ENCODE peak calls at places on chromosomes 1 and 21, in five cellular contexts. T is AML-193; M is head of caudate nucleus; A is C1 segment of cervical spinal cord; E is CD8-positive, alpha-beta T cell. S is an unnamed sample.

GRCh38 chr21:22758478-22758877 is 1760.3 kb downstream of the NCAM2 start:
- DNase-seq in M (no peak), T (no peak), A (no peak), E (no peak), S (no peak)

GRCh38 chr21:29613021-29613420 is 314.3 kb downstream of the BACH1 start:
- DNase-seq in M (no peak), A (no peak), E (no peak), T (no peak), S (no peak)

GRCh38 chr1:205510308-205510950 is 6.0 kb downstream of the CDK18 start:
- DNase-seq in E (no peak), A (peak; percentile 63), T (no peak), M (no peak), S (no peak)

GRCh38 chr1:203300441-203301330 is 4.6 kb upstream of the BTG2 start:
- DNase-seq in T (no peak), A (no peak), E (no peak), M (no peak), S (no peak)

GRCh38 chr1:150299716-150300115 is 6.1 kb downstream of the MRPS21 start:
- DNase-seq in E (no peak), T (no peak), M (no peak), A (no peak), S (no peak)

GRCh38 chr21:36156815-36157670 is at the start of gene DOP1B:
- DNase-seq in M (peak; percentile 32), T (no peak), E (peak; percentile 48), A (peak; percentile 44), S (no peak)

GRCh38 chr1:55965981-55966461 is 613.3 kb downstream of the PLPP3 start:
- DNase-seq in T (no peak), M (no peak), A (no peak), E (no peak), S (no peak)

GRCh38 chr1:204499511-204500468 is 5.2 kb upstream of the PIK3C2B start:
- DNase-seq in M (no peak), A (no peak), E (no peak), T (no peak), S (no peak)

GRCh38 chr1:157154940-157155514 is 16.8 kb upstream of the ETV3 start:
- DNase-seq in T (no peak), M (no peak), A (no peak), E (no peak), S (no peak)

GRCh38 chr1:1929639-1930545 is 10.8 kb upstream of the TMEM52 start:
- DNase-seq in M (no peak), E (no peak), T (no peak), A (no peak), S (no peak)

GRCh38 chr1:67908260-67908936 is 75.1 kb upstream of the GNG12 start:
- DNase-seq in T (no peak), A (no peak), M (no peak), E (no peak), S (no peak)

GRCh38 chr21:39660191-39660590 is 47.5 kb downstream of the B3GALT5 start:
- DNase-seq in M (no peak), A (no peak), E (no peak), T (no peak), S (no peak)

GRCh38 chr1:183543619-183544204 is 46.5 kb downstream of the NCF2 start:
- DNase-seq in E (no peak), T (peak; percentile 76), M (no peak), A (no peak), S (no peak)

GRCh38 chr1:32195972-32196823 is 4.2 kb upstream of the CCDC28B start:
- DNase-seq in A (no peak), E (no peak), T (no peak), M (no peak), S (no peak)

GRCh38 chr1:116878804-116879477 is 30.8 kb upstream of the PTGFRN start:
- DNase-seq in E (no peak), M (no peak), T (no peak), A (peak; percentile 42), S (no peak)

GRCh38 chr1:76759950-76760349 is 107.3 kb upstream of the ST6GALNAC5 start:
- DNase-seq in T (peak; percentile 40), A (no peak), E (no peak), M (no peak), S (no peak)

GRCh38 chr1:67888707-67889106 is 55.4 kb upstream of the GNG12 start:
- DNase-seq in M (no peak), T (no peak), E (no peak), A (no peak), S (no peak)

GRCh38 chr1:110328700-110329099 is 10.5 kb upstream of the RBM15 start:
- DNase-seq in T (no peak), M (no peak), A (no peak), E (no peak), S (no peak)

GRCh38 chr21:26842976-26843911 is 2.0 kb downstream of the ADAMTS1 start:
- DNase-seq in E (no peak), T (no peak), A (peak; percentile 79), M (peak; percentile 81), S (peak; percentile 88)

GRCh38 chr1:230122361-230123279 is 55.6 kb downstream of the GALNT2 start:
- DNase-seq in E (no peak), T (no peak), M (no peak), A (no peak), S (no peak)

GRCh38 chr1:221823149-221823548 is 81.3 kb upstream of the DUSP10 start:
- DNase-seq in M (no peak), E (no peak), A (no peak), T (no peak), S (no peak)

GRCh38 chr1:9597361-9598315 is 8.9 kb downstream of the TMEM201 start:
- DNase-seq in E (no peak), T (no peak), A (no peak), M (no peak), S (no peak)

GRCh38 chr1:169368406-169368769 is 393 bp downstream of the BLZF1 start:
- DNase-seq in T (peak; percentile 30), M (no peak), A (no peak), E (peak; percentile 49), S (no peak)

GRCh38 chr1:211621471-211622198 is 42.7 kb upstream of the SLC30A1 start:
- DNase-seq in M (no peak), A (no peak), T (no peak), E (no peak), S (no peak)

GRCh38 chr1:55244476-55245109 is 29.4 kb upstream of the USP24 start:
- DNase-seq in E (no peak), M (no peak), T (peak; percentile 84), A (no peak), S (no peak)

GRCh38 chr1:27346991-27347627 is 5.3 kb downstream of the SYTL1 start:
- DNase-seq in T (no peak), M (no peak), E (no peak), A (no peak), S (no peak)

GRCh38 chr1:16451868-16452528 is 11.5 kb downstream of the NECAP2 start:
- DNase-seq in T (no peak), E (no peak), A (no peak), M (no peak), S (no peak)

GRCh38 chr1:30417001-30417700 is 306.2 kb downstream of the MATN1 start:
- DNase-seq in M (no peak), T (no peak), A (no peak), E (no peak), S (no peak)

GRCh38 chr1:214002060-214002459 is 14.3 kb downstream of the PROX1 start:
- DNase-seq in M (no peak), T (no peak), A (no peak), E (no peak), S (no peak)

GRCh38 chr1:58062635-58063034 is 483.9 kb downstream of the OMA1 start:
- DNase-seq in A (no peak), M (no peak), E (no peak), T (no peak), S (no peak)

GRCh38 chr1:183205196-183205781 is 19.2 kb downstream of the LAMC2 start:
- DNase-seq in T (no peak), M (no peak), E (no peak), A (no peak), S (no peak)

GRCh38 chr1:41122851-41123518 is 101.5 kb upstream of the SLFNL1 start:
- DNase-seq in T (peak; percentile 14), E (no peak), M (no peak), A (no peak), S (no peak)

GRCh38 chr1:186681136-186681535 is 913 bp upstream of the PTGS2 start:
- DNase-seq in A (no peak), E (no peak), T (no peak), M (no peak), S (no peak)

GRCh38 chr1:114756949-114757454 is 782 bp downstream of the CSDE1 start:
- DNase-seq in T (peak; percentile 24), A (no peak), M (peak; percentile 10), E (peak; percentile 32), S (no peak)

GRCh38 chr1:3641046-3641760 is 8.7 kb downstream of the WRAP73 start:
- DNase-seq in M (no peak), A (no peak), T (no peak), E (no peak), S (no peak)